ENCODE peak calls at places on chromosomes 11 and 22, in seven cellular contexts. E is pons; B is GM06990; L is NT2/D1; A is activated CD4-positive, alpha-beta T cell treated with anti-CD3 and anti-CD28 coated beads, Interleukin-2, amount 50 U/mL, for 48 hours; Y is NCI-H1417; K is activated CD4-positive, CD25-positive, alpha-beta regulatory T cell. U is an unnamed sample.

GRCh38 chr11:120337133-120337895 is 1.1 kb downstream of the ARHGEF12 start:
- DNase-seq in K (no peak), B (peak), L (no peak), E (peak), A (peak), Y (peak), U (no peak)

GRCh38 chr22:33920927-33921575 is 775 bp upstream of the LARGE1 start:
- DNase-seq in A (peak), L (peak), E (peak), B (peak), Y (peak), K (peak), U (peak)

GRCh38 chr22:19705181-19705934 is 8.9 kb upstream of the SEPTIN5 start:
- DNase-seq in Y (no peak), A (no peak), K (no peak), E (no peak), L (peak), B (no peak), U (peak)

GRCh38 chr11:70525466-70525865 is 127.1 kb downstream of the CTTN start:
- DNase-seq in Y (no peak), K (no peak), A (no peak), L (no peak), E (no peak), B (no peak), U (no peak)

GRCh38 chr11:125994509-125994908 is 48.7 kb downstream of the VSIG10L2 start:
- DNase-seq in L (no peak), K (no peak), Y (no peak), B (no peak), A (no peak), E (no peak), U (no peak)

GRCh38 chr22:49368976-49369725 is 458.5 kb downstream of the BRD1 start:
- DNase-seq in L (no peak), B (no peak), A (no peak), Y (no peak), E (no peak), K (no peak), U (no peak)

GRCh38 chr11:32005786-32006406 is 85.0 kb upstream of the RCN1 start:
- DNase-seq in K (no peak), E (no peak), L (no peak), B (no peak), Y (no peak), A (no peak), U (no peak)

GRCh38 chr11:46513934-46514342 is 79.9 kb downstream of the AMBRA1 start:
- DNase-seq in Y (peak), B (no peak), E (peak), A (no peak), L (no peak), K (no peak), U (no peak)

GRCh38 chr22:46758867-46759290 is 3.6 kb upstream of the TBC1D22A start:
- DNase-seq in K (no peak), L (no peak), E (peak), A (peak), B (no peak), Y (peak), U (peak)

GRCh38 chr11:66459138-66459778 is 7.4 kb upstream of the PELI3 start:
- DNase-seq in E (no peak), Y (no peak), L (no peak), A (no peak), B (peak), K (no peak), U (peak)

GRCh38 chr11:20443596-20443995 is 56.1 kb downstream of the PRMT3 start:
- DNase-seq in A (no peak), K (no peak), E (peak), Y (no peak), L (no peak), B (no peak), U (no peak)

GRCh38 chr11:1934326-1935155 is 12.6 kb upstream of the MRPL23 start:
- DNase-seq in B (no peak), Y (no peak), L (no peak), K (no peak), E (no peak), A (no peak), U (no peak)

GRCh38 chr22:17734197-17734596 is 40.1 kb downstream of the BID start:
- DNase-seq in E (no peak), L (no peak), B (no peak), A (peak), K (no peak), Y (no peak), U (no peak)

GRCh38 chr22:22959147-22959827 is 71.7 kb downstream of the IGLL5 start:
- DNase-seq in K (peak), L (peak), E (peak), B (no peak), A (peak), Y (peak), U (peak)

GRCh38 chr22:49948958-49949913 is 11.3 kb upstream of the PIM3 start:
- DNase-seq in Y (no peak), B (no peak), E (no peak), K (no peak), A (no peak), L (no peak), U (no peak)

GRCh38 chr22:33789690-33790253 is 130.5 kb downstream of the LARGE1 start:
- DNase-seq in L (no peak), Y (no peak), K (no peak), B (no peak), A (no peak), E (no peak), U (no peak)

GRCh38 chr11:9459573-9460321 is 1.1 kb upstream of the ZNF143 start:
- DNase-seq in E (peak), K (no peak), L (peak), A (peak), B (peak), Y (no peak), U (no peak)

GRCh38 chr22:48167238-48167637 is 1404.8 kb downstream of the TBC1D22A start:
- DNase-seq in A (no peak), E (no peak), Y (no peak), B (no peak), K (no peak), L (no peak), U (no peak)

GRCh38 chr22:31135706-31136105 is 4.6 kb downstream of the PLA2G3 start:
- DNase-seq in E (no peak), L (no peak), K (no peak), Y (no peak), A (no peak), B (no peak), U (no peak)

GRCh38 chr22:37745548-37746365 is 48.9 kb downstream of the TRIOBP start:
- DNase-seq in E (peak), Y (peak), A (peak), B (peak), K (peak), L (peak), U (peak)